ENCODE peak calls at places on chromosomes 13 and 19, in five cellular contexts. H, Q, V, E and T are unnamed samples. For H3K4me1, the result is how much of the 10 kb centered on the place peaks cover.

GRCh38 chr19:1232652-1233360 is 5.0 kb downstream of the CBARP start:
- DNase-seq in E (no peak), H (peak), Q (peak), V (peak), T (no peak)

GRCh38 chr13:49341941-49342340 is 94.2 kb downstream of the CDADC1 start:
- DNase-seq in Q (no peak), H (no peak), E (no peak), V (no peak), T (no peak)

GRCh38 chr13:45546410-45546765 is 69.2 kb downstream of the ERICH6B start:
- DNase-seq in E (no peak), V (no peak), H (no peak), Q (no peak), T (no peak)

GRCh38 chr13:72174549-72174948 is 307.5 kb upstream of the DACH1 start:
- DNase-seq in E (no peak), H (no peak), V (no peak), Q (no peak), T (no peak)

GRCh38 chr13:35704331-35704730 is 227.8 kb upstream of the MAB21L1 start:
- DNase-seq in Q (peak), H (no peak), E (no peak), V (peak), T (no peak)

GRCh38 chr13:50126378-50127016 is 111.3 kb downstream of the KCNRG start:
- DNase-seq in V (peak), E (no peak), H (no peak), Q (peak), T (no peak)

GRCh38 chr19:39533791-39534190 is 1.1 kb upstream of the EID2B start:
- DNase-seq in H (no peak), V (no peak), Q (no peak), E (no peak), T (no peak)

GRCh38 chr19:40358773-40359172 is 10.3 kb downstream of the PLD3 start:
- DNase-seq in E (no peak), H (no peak), V (no peak), Q (no peak), T (no peak)

GRCh38 chr13:74230984-74231443 is 96.8 kb upstream of the KLF12 start:
- DNase-seq in Q (no peak), V (no peak), E (no peak), H (no peak), T (no peak)

GRCh38 chr19:32233885-32234284 is 111.5 kb upstream of the ZNF507 start:
- DNase-seq in H (no peak), Q (no peak), V (no peak), E (no peak), T (peak)

GRCh38 chr19:37669336-37669963 is 14.2 kb upstream of the ZFP30 start:
- DNase-seq in V (no peak), E (no peak), H (no peak), Q (no peak), T (no peak)

GRCh38 chr19:48203227-48203793 is 32.8 kb downstream of the ZSWIM9 start:
- DNase-seq in E (no peak), V (no peak), Q (no peak), H (no peak), T (peak)

GRCh38 chr13:40595693-40596092 is 70.7 kb downstream of the FOXO1 start:
- DNase-seq in H (no peak), E (peak), Q (peak), V (no peak), T (no peak)

GRCh38 chr19:51123381-51124186 is 1.1 kb upstream of the SIGLEC9 start:
- DNase-seq in E (no peak), Q (no peak), V (no peak), H (no peak), T (peak)

GRCh38 chr19:4676955-4677731 is 7.0 kb upstream of the MYDGF start:
- DNase-seq in Q (peak), H (peak), V (peak), E (no peak), T (no peak)
- H3K27ac ChIP-seq in Q (no peak), H (no peak), V (no peak), E (no peak), T (peak)

GRCh38 chr13:27449936-27450828 is at the start of gene MTIF3:
- DNase-seq in E (peak), Q (peak), H (peak), V (peak), T (peak)

GRCh38 chr13:27450921-27451461 is 627 bp upstream of the MTIF3 start:
- DNase-seq in V (peak), E (peak), H (peak), Q (peak), T (no peak)

GRCh38 chr13:27455331-27455855 is 5.0 kb upstream of the MTIF3 start:
- DNase-seq in Q (no peak), V (no peak), H (no peak), E (no peak), T (no peak)
- H3K4me3 ChIP-seq in Q (peak), V (peak), H (no peak), E (no peak), T (no peak)

GRCh38 chr19:4909172-4909896 is at the start of gene UHRF1:
- DNase-seq in H (no peak), Q (peak), E (peak), V (no peak), T (no peak)

GRCh38 chr19:4911314-4911713 is 2.0 kb downstream of the UHRF1 start:
- DNase-seq in E (no peak), V (peak), Q (peak), H (no peak), T (no peak)

GRCh38 chr19:4910594-4911273 is 1.4 kb downstream of the UHRF1 start:
- DNase-seq in E (no peak), H (no peak), Q (peak), V (peak), T (no peak)

GRCh38 chr19:4908781-4909171 is 525 bp upstream of the UHRF1 start:
- DNase-seq in Q (no peak), V (no peak), H (no peak), E (no peak), T (no peak)

GRCh38 chr19:4909897-4910593 is 744 bp downstream of the UHRF1 start:
- DNase-seq in V (peak), H (peak), E (peak), Q (peak), T (peak)
- H3K4me1 ChIP-seq in V (under half), H (under half), E (under half), Q (under half), T (under half)

GRCh38 chr19:54534156-54534555 is 31.5 kb downstream of the LAIR2 start:
- DNase-seq in Q (no peak), E (no peak), H (no peak), V (no peak), T (no peak)
- H3K27ac ChIP-seq in Q (no peak), E (no peak), H (no peak), V (no peak), T (no peak)

GRCh38 chr19:18225355-18225701 is 910 bp downstream of the PDE4C start:
- DNase-seq in Q (no peak), V (no peak), H (no peak), E (no peak), T (no peak)
- H3K4me3 ChIP-seq in Q (no peak), V (no peak), H (no peak), E (no peak), T (peak)

GRCh38 chr19:6087074-6087506 is 23.2 kb downstream of the RFX2 start:
- DNase-seq in E (no peak), Q (no peak), V (no peak), H (no peak), T (no peak)

GRCh38 chr19:6086081-6086858 is 24.0 kb downstream of the RFX2 start:
- DNase-seq in Q (peak), V (peak), E (peak), H (no peak), T (no peak)

GRCh38 chr19:6091771-6092291 is 18.5 kb downstream of the RFX2 start:
- DNase-seq in Q (no peak), V (peak), E (no peak), H (no peak), T (no peak)

GRCh38 chr19:6090634-6091033 is 19.7 kb downstream of the RFX2 start:
- DNase-seq in Q (no peak), E (no peak), H (no peak), V (no peak), T (no peak)

GRCh38 chr19:6088677-6089063 is 21.6 kb downstream of the RFX2 start:
- DNase-seq in E (no peak), Q (peak), H (no peak), V (peak), T (no peak)
- H3K4me1 ChIP-seq in E (half or more), Q (half or more), H (under half), V (under half), T (under half)

DNA sequence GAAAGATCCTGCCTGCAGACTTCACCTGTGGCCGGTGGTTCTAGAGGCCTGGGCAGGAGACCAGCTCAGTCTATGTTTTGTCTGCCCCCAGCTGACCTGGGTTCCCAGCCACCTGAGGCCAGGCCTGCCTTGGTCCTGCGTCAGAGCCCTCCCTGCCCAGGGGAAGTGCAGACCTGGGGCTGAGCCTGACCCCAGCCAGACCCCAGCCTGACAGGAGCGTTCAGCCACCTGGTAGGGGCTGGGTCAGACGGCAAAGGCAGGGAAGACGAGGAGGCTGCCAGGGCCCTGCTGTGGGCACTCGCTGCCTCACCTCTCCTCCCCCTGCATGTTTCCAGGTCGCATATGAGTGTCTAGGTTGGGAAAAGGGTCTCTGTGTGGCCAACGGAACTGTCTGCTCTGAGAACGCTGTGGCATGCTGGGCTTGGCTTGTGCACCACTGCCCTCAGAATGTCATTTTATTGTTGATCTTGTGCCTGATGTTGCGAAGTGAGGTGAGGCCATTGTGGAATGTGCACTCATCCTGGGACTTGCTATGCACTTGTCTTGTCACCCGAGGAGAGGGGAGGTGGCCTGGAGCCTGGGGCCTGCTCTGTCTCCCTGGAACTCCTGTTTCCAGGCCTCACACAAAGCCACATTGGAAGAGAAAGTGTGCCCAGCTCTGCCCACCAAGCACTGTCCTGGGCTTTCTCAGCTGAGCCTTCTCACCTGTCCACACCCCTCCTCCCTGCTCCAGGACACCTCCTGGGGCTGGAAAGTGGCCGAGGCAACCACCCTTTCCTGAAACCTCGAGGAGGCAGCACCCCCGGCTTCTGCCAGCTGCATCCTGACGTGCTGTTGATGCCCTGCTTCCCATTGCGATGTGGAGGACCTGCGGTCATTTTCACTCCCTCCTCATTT is 15.2 kb upstream of the MCF2L start:
- DNase-seq in H (no peak), V (no peak), Q (no peak), E (no peak), T (no peak)
- H3K27ac ChIP-seq in H (no peak), V (no peak), Q (no peak), E (no peak), T (no peak)

GRCh38 chr19:7795555-7796161 is 32.6 kb downstream of the CLEC4M start:
- DNase-seq in V (peak), H (no peak), E (no peak), Q (peak), T (no peak)

GRCh38 chr19:7801020-7801570 is 28.9 kb upstream of the EVI5L start:
- DNase-seq in V (no peak), Q (no peak), E (no peak), H (no peak), T (no peak)

DNA sequence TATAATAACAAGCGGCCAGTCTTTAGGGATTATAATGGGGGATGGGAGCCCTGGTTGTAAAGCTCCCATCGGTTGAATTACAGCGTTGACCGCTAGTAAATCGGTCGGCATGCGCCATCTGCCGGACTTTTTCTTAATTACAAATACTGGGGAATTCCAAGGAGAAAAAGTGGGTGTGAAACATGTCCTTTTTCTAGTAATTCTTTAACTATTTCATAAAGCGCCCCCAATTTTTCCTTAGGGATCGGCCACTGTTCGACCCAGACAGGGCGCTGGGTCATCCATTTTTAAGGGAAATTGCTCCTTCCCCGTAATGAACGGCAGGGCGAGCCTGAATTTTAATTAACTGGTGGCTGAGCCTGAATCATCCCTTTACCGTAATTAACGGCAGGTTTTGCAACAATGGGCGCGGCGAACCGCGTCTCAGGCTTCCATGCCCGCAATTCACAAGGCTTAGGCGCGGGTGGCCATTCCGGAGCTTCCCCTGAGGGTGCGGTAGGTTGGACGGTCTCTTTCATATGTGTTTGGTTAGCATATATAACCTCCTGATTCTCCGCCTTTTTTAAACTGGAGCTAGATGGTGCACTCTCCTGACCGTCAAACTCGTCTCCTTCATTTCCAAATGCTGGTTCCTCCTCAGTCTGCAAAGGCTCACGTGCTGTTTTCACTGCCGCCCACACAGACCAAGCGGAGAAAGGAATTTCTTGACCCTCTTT is 30.2 kb upstream of the EVI5L start:
- DNase-seq in H (peak), Q (peak), V (peak), E (peak), T (peak)
- H3K4me3 ChIP-seq in H (no peak), Q (peak), V (peak), E (peak), T (no peak)